ENCODE peak calls at places on chromosomes 2 and 18, in four cellular contexts. One of them, this sample, is unnamed.

GRCh38 chr2:189163889-189164288 is 15.7 kb downstream of the COL5A2 start:
- DNase-seq in KG1: no peak
- DNase-seq in mesendoderm: peak
- DNase-seq in SK-N-SH: no peak
- DNase-seq in this sample: no peak

GRCh38 chr2:238187618-238188548 is 15.6 kb downstream of the ILKAP start:
- DNase-seq in mesendoderm: no peak
- DNase-seq in SK-N-SH: no peak
- DNase-seq in KG1: no peak
- DNase-seq in this sample: no peak

GRCh38 chr2:104572856-104573255 is 281.1 kb upstream of the POU3F3 start:
- DNase-seq in mesendoderm: no peak
- DNase-seq in SK-N-SH: no peak
- DNase-seq in KG1: no peak
- DNase-seq in this sample: no peak

GRCh38 chr18:24651472-24651871 is 191.0 kb downstream of the HRH4 start:
- DNase-seq in KG1: no peak
- DNase-seq in SK-N-SH: no peak
- DNase-seq in mesendoderm: peak
- DNase-seq in this sample: no peak

GRCh38 chr2:158006961-158007664 is 94.6 kb upstream of the UPP2 start:
- DNase-seq in mesendoderm: peak
- DNase-seq in SK-N-SH: no peak
- DNase-seq in KG1: no peak
- DNase-seq in this sample: peak

GRCh38 chr18:42706618-42707017 is 408.9 kb downstream of the RIT2 start:
- DNase-seq in SK-N-SH: no peak
- DNase-seq in mesendoderm: peak
- DNase-seq in KG1: no peak
- DNase-seq in this sample: no peak

GRCh38 chr2:191675807-191676667 is 1.9 kb upstream of the NABP1 start:
- DNase-seq in mesendoderm: peak
- DNase-seq in KG1: peak
- DNase-seq in SK-N-SH: no peak
- DNase-seq in this sample: peak

GRCh38 chr2:233051241-233052149 is 8.6 kb upstream of the INPP5D start:
- DNase-seq in SK-N-SH: no peak
- DNase-seq in mesendoderm: peak
- DNase-seq in KG1: no peak
- DNase-seq in this sample: no peak

GRCh38 chr2:120820263-120820884 is 84.7 kb downstream of the GLI2 start:
- DNase-seq in KG1: no peak
- DNase-seq in mesendoderm: no peak
- DNase-seq in SK-N-SH: peak
- DNase-seq in this sample: no peak

GRCh38 chr2:33068261-33068660 is 121.5 kb downstream of the LTBP1 start:
- DNase-seq in SK-N-SH: no peak
- DNase-seq in KG1: no peak
- DNase-seq in mesendoderm: no peak
- DNase-seq in this sample: no peak

GRCh38 chr2:44548221-44549098 is 186.7 kb downstream of the CAMKMT start:
- DNase-seq in KG1: no peak
- DNase-seq in SK-N-SH: no peak
- DNase-seq in mesendoderm: peak
- DNase-seq in this sample: no peak

GRCh38 chr2:73359915-73360697 is 25.5 kb upstream of the ALMS1 start:
- DNase-seq in mesendoderm: no peak
- DNase-seq in KG1: no peak
- DNase-seq in SK-N-SH: peak
- DNase-seq in this sample: no peak

GRCh38 chr2:181832015-181832414 is 59.5 kb upstream of the ITPRID2 start:
- DNase-seq in KG1: no peak
- DNase-seq in mesendoderm: no peak
- DNase-seq in SK-N-SH: no peak
- DNase-seq in this sample: no peak

GRCh38 chr2:121200419-121201315 is 84.3 kb downstream of the TFCP2L1 start:
- DNase-seq in mesendoderm: no peak
- DNase-seq in KG1: no peak
- DNase-seq in SK-N-SH: no peak
- DNase-seq in this sample: no peak

This sample was measured in activated CD4-positive, alpha-beta memory T cell treated with anti-CD3 and anti-CD28 coated beads for 36 hours.